ENCODE peak calls at places on chromosomes 4 and X, in four cellular contexts. Z is T-helper 2 cell, V is EL, I is Right ventricle myocardium superior. H is an unnamed sample.
A peak's percentile ranks its signal among the peaks of the same experiment; 100 is the strongest.

GRCh38 chrX:850471-850916 is 219.9 kb downstream of the SHOX start:
- DNase-seq in Z (no peak), V (peak; percentile 56), I (no peak), H (peak; percentile 53)

GRCh38 chr4:1823545-1823932 is 30.4 kb downstream of the FGFR3 start:
- DNase-seq in I (no peak), V (no peak), Z (no peak), H (no peak)

GRCh38 chr4:5018096-5018495 is 1.2 kb downstream of the CYTL1 start:
- DNase-seq in V (no peak), Z (no peak), I (no peak), H (peak; percentile 12)

GRCh38 chr4:108851346-108851745 is 88.5 kb upstream of the ETNPPL start:
- DNase-seq in Z (no peak), V (no peak), I (no peak), H (no peak)

GRCh38 chr4:68963389-68963788 is 11.8 kb upstream of the UGT2A3 start:
- DNase-seq in V (no peak), Z (no peak), I (no peak), H (no peak)

GRCh38 chrX:13834316-13834715 is 17.4 kb upstream of the GPM6B start:
- DNase-seq in Z (no peak), V (no peak), I (no peak), H (no peak)

GRCh38 chrX:1453390-1453783 is 678 bp upstream of the ASMTL start:
- DNase-seq in Z (no peak), V (no peak), I (no peak), H (no peak)

GRCh38 chr4:51851090-51851936 is 8.4 kb downstream of the DCUN1D4 start:
- DNase-seq in I (no peak), Z (no peak), V (no peak), H (no peak)

GRCh38 chrX:24444645-24445044 is 20.4 kb upstream of the PDK3 start:
- DNase-seq in V (no peak), Z (no peak), I (no peak), H (no peak)

GRCh38 chr4:74039065-74039763 is 725 bp upstream of the CXCL3 start:
- DNase-seq in I (no peak), V (no peak), Z (no peak), H (peak; percentile 35)

GRCh38 chr4:154029171-154029570 is 240.3 kb upstream of the SFRP2 start:
- DNase-seq in V (no peak), I (no peak), Z (no peak), H (no peak)

GRCh38 chr4:8586671-8587468 is 5.7 kb upstream of the CPZ start:
- DNase-seq in I (no peak), Z (no peak), V (no peak), H (peak; percentile 28)

GRCh38 chr4:7646384-7647061 is 211.8 kb upstream of the PSAPL1 start:
- DNase-seq in I (peak; percentile 36), V (no peak), Z (peak; percentile 9), H (no peak)

H was measured in SW480.